ENCODE peak calls at places on chromosomes 7 and 10, in nine cellular contexts. One of them, this sample, is unnamed.

GRCh38 chr7:23105644-23106490 is at the start of gene KLHL7:
- DNase-seq in bronchial epithelial cell: peak
- DNase-seq in ELR: peak
- DNase-seq in GM20000: peak
- DNase-seq in kidney glomerular epithelial cell: peak
- DNase-seq in COR-L47: peak
- DNase-seq in choroid plexus epithelial cell: peak
- DNase-seq in activated naive CD4-positive, alpha-beta T cell: peak
- DNase-seq in hepatocyte: peak
- DNase-seq in this sample: peak

GRCh38 chr10:26653004-26653403 is 44.5 kb upstream of the PDSS1 start:
- DNase-seq in activated naive CD4-positive, alpha-beta T cell: no peak
- DNase-seq in choroid plexus epithelial cell: no peak
- DNase-seq in bronchial epithelial cell: no peak
- DNase-seq in hepatocyte: no peak
- DNase-seq in GM20000: no peak
- DNase-seq in COR-L47: no peak
- DNase-seq in kidney glomerular epithelial cell: no peak
- DNase-seq in ELR: no peak
- DNase-seq in this sample: no peak

GRCh38 chr7:81457858-81458522 is 311.9 kb downstream of the HGF start:
- DNase-seq in GM20000: no peak
- DNase-seq in bronchial epithelial cell: peak
- DNase-seq in kidney glomerular epithelial cell: peak
- DNase-seq in hepatocyte: peak
- DNase-seq in COR-L47: peak
- DNase-seq in choroid plexus epithelial cell: peak
- DNase-seq in activated naive CD4-positive, alpha-beta T cell: no peak
- DNase-seq in ELR: peak
- DNase-seq in this sample: no peak

GRCh38 chr10:239109-239508 is 103.9 kb downstream of the ZMYND11 start:
- DNase-seq in COR-L47: peak
- DNase-seq in activated naive CD4-positive, alpha-beta T cell: no peak
- DNase-seq in bronchial epithelial cell: peak
- DNase-seq in kidney glomerular epithelial cell: no peak
- DNase-seq in ELR: peak
- DNase-seq in choroid plexus epithelial cell: peak
- DNase-seq in hepatocyte: no peak
- DNase-seq in GM20000: no peak
- DNase-seq in this sample: no peak

GRCh38 chr7:84073476-84073875 is 121.1 kb downstream of the SEMA3A start:
- DNase-seq in kidney glomerular epithelial cell: no peak
- DNase-seq in bronchial epithelial cell: no peak
- DNase-seq in ELR: no peak
- DNase-seq in GM20000: no peak
- DNase-seq in COR-L47: no peak
- DNase-seq in activated naive CD4-positive, alpha-beta T cell: no peak
- DNase-seq in hepatocyte: no peak
- DNase-seq in choroid plexus epithelial cell: peak
- DNase-seq in this sample: no peak

GRCh38 chr7:39678935-39679690 is 55.7 kb downstream of the RALA start:
- DNase-seq in GM20000: no peak
- DNase-seq in ELR: peak
- DNase-seq in COR-L47: no peak
- DNase-seq in bronchial epithelial cell: no peak
- DNase-seq in hepatocyte: no peak
- DNase-seq in kidney glomerular epithelial cell: no peak
- DNase-seq in choroid plexus epithelial cell: peak
- DNase-seq in activated naive CD4-positive, alpha-beta T cell: no peak
- DNase-seq in this sample: no peak

GRCh38 chr7:158311791-158312190 is 275.8 kb downstream of the PTPRN2 start:
- DNase-seq in ELR: no peak
- DNase-seq in GM20000: no peak
- DNase-seq in kidney glomerular epithelial cell: no peak
- DNase-seq in COR-L47: no peak
- DNase-seq in hepatocyte: no peak
- DNase-seq in activated naive CD4-positive, alpha-beta T cell: no peak
- DNase-seq in choroid plexus epithelial cell: no peak
- DNase-seq in bronchial epithelial cell: no peak
- DNase-seq in this sample: no peak

GRCh38 chr7:28055161-28055544 is 125.4 kb downstream of the JAZF1 start:
- DNase-seq in hepatocyte: no peak
- DNase-seq in GM20000: no peak
- DNase-seq in ELR: peak
- DNase-seq in bronchial epithelial cell: no peak
- DNase-seq in activated naive CD4-positive, alpha-beta T cell: no peak
- DNase-seq in choroid plexus epithelial cell: no peak
- DNase-seq in COR-L47: no peak
- DNase-seq in kidney glomerular epithelial cell: peak
- DNase-seq in this sample: no peak

GRCh38 chr7:96118449-96119001 is 203.4 kb downstream of the SLC25A13 start:
- DNase-seq in activated naive CD4-positive, alpha-beta T cell: no peak
- DNase-seq in hepatocyte: peak
- DNase-seq in ELR: no peak
- DNase-seq in GM20000: no peak
- DNase-seq in bronchial epithelial cell: no peak
- DNase-seq in choroid plexus epithelial cell: peak
- DNase-seq in COR-L47: no peak
- DNase-seq in kidney glomerular epithelial cell: no peak
- DNase-seq in this sample: no peak

GRCh38 chr7:18866359-18867036 is 250.9 kb downstream of the TWIST1 start:
- DNase-seq in GM20000: peak
- DNase-seq in ELR: peak
- DNase-seq in choroid plexus epithelial cell: peak
- DNase-seq in kidney glomerular epithelial cell: peak
- DNase-seq in activated naive CD4-positive, alpha-beta T cell: no peak
- DNase-seq in bronchial epithelial cell: peak
- DNase-seq in hepatocyte: peak
- DNase-seq in COR-L47: no peak
- DNase-seq in this sample: peak

GRCh38 chr7:98130959-98131358 is 24.3 kb downstream of the LMTK2 start:
- DNase-seq in kidney glomerular epithelial cell: no peak
- DNase-seq in ELR: no peak
- DNase-seq in activated naive CD4-positive, alpha-beta T cell: no peak
- DNase-seq in COR-L47: no peak
- DNase-seq in choroid plexus epithelial cell: peak
- DNase-seq in bronchial epithelial cell: no peak
- DNase-seq in GM20000: no peak
- DNase-seq in hepatocyte: no peak
- DNase-seq in this sample: no peak

This sample was measured in GM13977.